ENCODE peak calls at places on chromosomes 1 and 21, in seven cellular contexts. O is GM12864, G is A549, H is tibial nerve, Y is tibial artery, A is right lobe of liver, N is H1. I is an unnamed sample.

GRCh38 chr1:63189677-63190076 is 132.7 kb upstream of the FOXD3 start:
- DNase-seq in O (no peak), G (no peak), H (no peak), Y (no peak), A (no peak), N (peak; percentile 70), I (no peak)

GRCh38 chr1:51236548-51237312 is 657 bp downstream of the RNF11 start:
- DNase-seq in O (no peak), G (no peak), H (peak; percentile 43), Y (peak; percentile 56), A (peak; percentile 72), N (no peak), I (peak; percentile 38)

GRCh38 chr1:31764307-31765040 is at the start of gene ADGRB2:
- DNase-seq in O (no peak), G (no peak), H (no peak), Y (no peak), A (no peak), N (no peak), I (no peak)

GRCh38 chr21:27057997-27058396 is 91.1 kb upstream of the ADAMTS5 start:
- DNase-seq in O (no peak), G (no peak), H (no peak), Y (no peak), A (no peak), N (no peak), I (no peak)

GRCh38 chr1:54122131-54122751 is 30.6 kb downstream of the CDCP2 start:
- DNase-seq in O (no peak), G (no peak), H (no peak), Y (no peak), A (no peak), N (no peak), I (no peak)

GRCh38 chr1:234724517-234725176 is 114.7 kb upstream of the IRF2BP2 start:
- DNase-seq in O (no peak), G (peak; percentile 82), H (no peak), Y (peak; percentile 84), A (peak; percentile 91), N (no peak), I (peak; percentile 32)

GRCh38 chr1:36816348-36816747 is 218.0 kb downstream of the GRIK3 start:
- DNase-seq in O (no peak), G (no peak), H (no peak), Y (no peak), A (peak; percentile 14), N (no peak), I (no peak)

GRCh38 chr1:203625623-203626189 is 926 bp upstream of the ATP2B4 start:
- DNase-seq in O (no peak), G (no peak), H (peak; percentile 65), Y (no peak), A (no peak), N (no peak), I (no peak)

GRCh38 chr1:4986266-4986665 is 331.9 kb downstream of the AJAP1 start:
- DNase-seq in O (no peak), G (no peak), H (no peak), Y (no peak), A (no peak), N (no peak), I (no peak)

GRCh38 chr1:200739499-200740290 is 1.0 kb downstream of the CAMSAP2 start:
- DNase-seq in O (no peak), G (peak; percentile 33), H (peak; percentile 38), Y (peak; percentile 39), A (peak; percentile 62), N (no peak), I (no peak)

GRCh38 chr21:38903578-38904193 is 98.0 kb downstream of the ETS2 start:
- DNase-seq in O (no peak), G (no peak), H (no peak), Y (no peak), A (peak; percentile 95), N (no peak), I (no peak)

GRCh38 chr1:114218397-114219237 is 64.9 kb upstream of the SYT6 start:
- DNase-seq in O (no peak), G (no peak), H (no peak), Y (no peak), A (no peak), N (no peak), I (no peak)

DNA sequence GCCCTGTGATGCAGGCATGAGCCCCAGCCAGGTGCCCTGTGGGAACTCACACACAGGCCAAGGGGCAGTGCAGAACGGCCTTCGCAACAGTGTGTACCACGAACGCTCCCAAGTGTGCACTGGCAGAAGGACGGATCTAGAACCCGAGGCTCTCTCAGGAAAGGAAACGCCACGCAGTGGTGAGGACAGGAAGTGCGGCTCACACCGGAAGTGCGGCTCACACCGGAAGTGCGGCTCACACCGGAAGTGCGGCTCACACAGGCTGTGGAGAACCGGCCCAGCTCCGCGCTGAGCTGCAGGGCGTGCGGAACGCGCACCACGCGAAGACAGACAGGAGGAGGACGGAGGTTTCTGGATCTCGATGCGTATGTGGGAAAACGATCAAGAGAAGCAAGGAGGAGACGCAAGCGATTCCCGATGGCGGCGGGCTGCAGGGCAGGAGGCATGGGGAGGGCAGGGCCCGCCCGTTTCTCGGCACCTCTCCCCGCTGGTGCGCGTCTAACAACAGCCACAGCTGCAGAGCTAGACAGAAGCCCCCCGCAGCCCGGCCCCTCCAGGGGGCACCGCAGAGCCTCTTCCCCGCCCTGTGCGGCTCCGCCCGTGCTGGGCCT is 35.9 kb upstream of the TMEM52 start:
- DNase-seq in O (no peak), G (no peak), H (no peak), Y (no peak), A (no peak), N (no peak), I (no peak)
- TF ChIP-seq CTCF in O (peak; percentile 24), G (no peak), H (no peak), Y (no peak), A (no peak), N (peak; percentile 50), I (peak; percentile 17)

GRCh38 chr1:174744886-174745285 is 254.9 kb upstream of the CACYBP start:
- DNase-seq in O (no peak), G (no peak), H (no peak), Y (no peak), A (no peak), N (no peak), I (no peak)
- TF ChIP-seq CTCF in O (no peak), G (no peak), H (no peak), Y (no peak), A (no peak), N (no peak), I (no peak)

DNA sequence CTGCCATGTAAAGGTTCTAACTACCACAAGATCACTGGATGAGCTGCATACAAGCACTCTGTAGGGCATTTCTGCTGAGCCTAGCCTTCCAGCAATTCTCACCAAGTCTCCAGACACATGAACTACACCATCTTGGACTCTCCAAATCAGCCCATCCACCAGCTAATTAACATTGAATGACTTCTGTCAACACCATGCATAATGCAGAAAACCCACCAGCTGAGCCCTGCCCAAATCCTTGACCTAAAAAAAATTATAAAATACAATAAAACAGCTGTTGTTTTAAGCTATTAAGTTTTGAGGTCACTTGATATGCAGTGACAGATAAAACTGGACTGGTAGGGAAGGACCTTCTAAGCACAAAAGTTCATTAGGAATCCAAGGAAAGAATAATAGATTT is 44.3 kb upstream of the ATP1B1 start:
- DNase-seq in O (no peak), G (no peak), H (no peak), Y (no peak), A (no peak), N (no peak), I (no peak)
- TF ChIP-seq CTCF in O (no peak), G (no peak), H (no peak), Y (no peak), A (no peak), N (no peak), I (no peak)

GRCh38 chr1:25522240-25522639 is 21.2 kb upstream of the LDLRAP1 start:
- DNase-seq in O (no peak), G (no peak), H (no peak), Y (no peak), A (no peak), N (no peak), I (no peak)

GRCh38 chr1:25520446-25521061 is 22.9 kb upstream of the LDLRAP1 start:
- DNase-seq in O (peak; percentile 27), G (peak; percentile 46), H (peak; percentile 71), Y (peak; percentile 68), A (no peak), N (no peak), I (peak; percentile 61)

GRCh38 chr1:25524568-25525359 is 18.6 kb upstream of the LDLRAP1 start:
- DNase-seq in O (no peak), G (no peak), H (no peak), Y (no peak), A (no peak), N (no peak), I (no peak)

GRCh38 chr1:25525360-25525688 is 18.1 kb upstream of the LDLRAP1 start:
- DNase-seq in O (no peak), G (no peak), H (no peak), Y (no peak), A (no peak), N (no peak), I (no peak)

DNA sequence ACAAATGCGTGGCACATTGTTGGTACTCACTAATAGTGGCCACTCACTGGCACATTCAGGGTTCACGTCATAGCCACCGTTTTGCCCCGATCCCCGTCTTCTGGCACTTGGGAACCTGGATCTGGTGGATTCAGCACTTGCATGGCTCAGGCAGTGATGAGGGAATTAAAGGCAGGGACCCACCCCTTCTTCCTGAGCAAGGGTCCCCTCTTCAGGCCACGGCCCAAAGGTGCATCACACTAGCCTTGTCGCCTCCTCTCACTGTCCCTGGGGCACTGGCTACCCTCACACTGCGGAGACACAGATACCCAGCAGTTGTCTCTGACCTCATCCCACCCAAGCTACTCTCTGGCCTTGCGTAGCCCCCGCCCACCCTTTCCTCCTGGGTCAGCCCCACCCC is 19.9 kb upstream of the LDLRAP1 start:
- DNase-seq in O (no peak), G (no peak), H (no peak), Y (no peak), A (no peak), N (peak; percentile 62), I (peak; percentile 58)
- TF ChIP-seq CTCF in O (no peak), G (no peak), H (no peak), Y (no peak), A (no peak), N (peak; percentile 94), I (no peak)

I was measured in endothelial cell.